ENCODE peak calls at places on chromosomes 6 and 20, in five cellular contexts. R, X, I, L and E are unnamed samples.

GRCh38 chr6:29953706-29954105 is 11.4 kb downstream of the HLA-A start:
- DNase-seq in R (no peak), X (no peak), I (no peak), L (no peak), E (no peak)

GRCh38 chr6:84428300-84428907 is 201.0 kb upstream of the CEP162 start:
- DNase-seq in R (peak), X (peak), I (peak), L (peak), E (peak)

GRCh38 chr6:10686901-10687300 is 7.5 kb downstream of the C6orf52 start:
- DNase-seq in R (no peak), X (no peak), I (no peak), L (no peak), E (no peak)

GRCh38 chr6:2766767-2767314 is 1.6 kb downstream of the WRNIP1 start:
- DNase-seq in R (no peak), X (no peak), I (no peak), L (no peak), E (no peak)

GRCh38 chr6:21423106-21423854 is 170.3 kb upstream of the SOX4 start:
- DNase-seq in R (peak), X (no peak), I (no peak), L (no peak), E (peak)

GRCh38 chr20:33287884-33288283 is 4.9 kb downstream of the BPIFB1 start:
- DNase-seq in R (no peak), X (no peak), I (no peak), L (no peak), E (no peak)

GRCh38 chr6:158002249-158002950 is 20.7 kb downstream of the SYNJ2 start:
- DNase-seq in R (no peak), X (no peak), I (no peak), L (no peak), E (peak)

GRCh38 chr6:42821341-42821668 is 39.5 kb downstream of the BICRAL start:
- DNase-seq in R (no peak), X (no peak), I (no peak), L (no peak), E (no peak)

GRCh38 chr6:154403803-154404202 is 47.2 kb upstream of the IPCEF1 start:
- DNase-seq in R (no peak), X (no peak), I (no peak), L (no peak), E (peak)

GRCh38 chr6:72748759-72749158 is 126.9 kb downstream of the KCNQ5 start:
- DNase-seq in R (no peak), X (peak), I (no peak), L (no peak), E (no peak)

GRCh38 chr20:45415822-45416637 is at the start of gene PIGT:
- DNase-seq in R (peak), X (peak), I (peak), L (peak), E (peak)

GRCh38 chr6:148462203-148462602 is 119.6 kb downstream of the SASH1 start:
- DNase-seq in R (no peak), X (no peak), I (no peak), L (peak), E (no peak)

GRCh38 chr6:38587766-38588362 is 51.9 kb downstream of the BTBD9 start:
- DNase-seq in R (no peak), X (no peak), I (no peak), L (no peak), E (no peak)

GRCh38 chr20:3784863-3785239 is 1.7 kb downstream of the CENPB start:
- DNase-seq in R (no peak), X (no peak), I (no peak), L (no peak), E (no peak)

GRCh38 chr6:13702809-13703302 is 8.8 kb downstream of the RANBP9 start:
- DNase-seq in R (no peak), X (no peak), I (no peak), L (no peak), E (no peak)

GRCh38 chr6:31154436-31154835 is 3.2 kb downstream of the CCHCR1 start:
- DNase-seq in R (no peak), X (no peak), I (no peak), L (no peak), E (no peak)

GRCh38 chr20:50415516-50416268 is 94.5 kb upstream of the PTPN1 start:
- DNase-seq in R (peak), X (peak), I (peak), L (peak), E (peak)

GRCh38 chr6:72620866-72621242 is 1.0 kb upstream of the KCNQ5 start:
- DNase-seq in R (peak), X (no peak), I (no peak), L (no peak), E (no peak)

GRCh38 chr20:60453847-60454246 is 495.6 kb downstream of the CDH26 start:
- DNase-seq in R (peak), X (no peak), I (no peak), L (no peak), E (no peak)

GRCh38 chr6:43246301-43247114 is 3.2 kb downstream of the TTBK1 start:
- DNase-seq in R (peak), X (no peak), I (peak), L (peak), E (peak)

GRCh38 chr6:125558907-125559306 is 190.5 kb upstream of the HEY2 start:
- DNase-seq in R (no peak), X (no peak), I (no peak), L (no peak), E (peak)

GRCh38 chr20:58544891-58545290 is 29.7 kb upstream of the APCDD1L start:
- DNase-seq in R (no peak), X (no peak), I (no peak), L (no peak), E (no peak)

GRCh38 chr6:30213999-30214982 is 1.1 kb upstream of the TRIM26 start:
- DNase-seq in R (peak), X (peak), I (peak), L (peak), E (peak)

GRCh38 chr6:35142578-35142977 is 1.4 kb upstream of the TCP11 start:
- DNase-seq in R (no peak), X (peak), I (no peak), L (no peak), E (no peak)

GRCh38 chr20:44650777-44651493 is 564 bp downstream of the ADA start:
- DNase-seq in R (peak), X (peak), I (no peak), L (peak), E (no peak)

GRCh38 chr20:58472273-58473018 is 42.8 kb downstream of the APCDD1L start:
- DNase-seq in R (no peak), X (no peak), I (no peak), L (no peak), E (no peak)

GRCh38 chr6:39918831-39919230 is 15.4 kb downstream of the MOCS1 start:
- DNase-seq in R (no peak), X (no peak), I (no peak), L (no peak), E (no peak)

GRCh38 chr6:170087946-170088348 is 202.9 kb downstream of the DLL1 start:
- DNase-seq in R (no peak), X (no peak), I (no peak), L (no peak), E (no peak)

GRCh38 chr20:9081423-9081966 is 12.6 kb downstream of the PLCB4 start:
- DNase-seq in R (no peak), X (no peak), I (no peak), L (no peak), E (no peak)

GRCh38 chr6:8905647-8906231 is 470.4 kb upstream of the SLC35B3 start:
- DNase-seq in R (no peak), X (no peak), I (no peak), L (no peak), E (no peak)
- H3K4me2 ChIP-seq in R (no peak), X (no peak), I (no peak), L (no peak), E (no peak)

DNA sequence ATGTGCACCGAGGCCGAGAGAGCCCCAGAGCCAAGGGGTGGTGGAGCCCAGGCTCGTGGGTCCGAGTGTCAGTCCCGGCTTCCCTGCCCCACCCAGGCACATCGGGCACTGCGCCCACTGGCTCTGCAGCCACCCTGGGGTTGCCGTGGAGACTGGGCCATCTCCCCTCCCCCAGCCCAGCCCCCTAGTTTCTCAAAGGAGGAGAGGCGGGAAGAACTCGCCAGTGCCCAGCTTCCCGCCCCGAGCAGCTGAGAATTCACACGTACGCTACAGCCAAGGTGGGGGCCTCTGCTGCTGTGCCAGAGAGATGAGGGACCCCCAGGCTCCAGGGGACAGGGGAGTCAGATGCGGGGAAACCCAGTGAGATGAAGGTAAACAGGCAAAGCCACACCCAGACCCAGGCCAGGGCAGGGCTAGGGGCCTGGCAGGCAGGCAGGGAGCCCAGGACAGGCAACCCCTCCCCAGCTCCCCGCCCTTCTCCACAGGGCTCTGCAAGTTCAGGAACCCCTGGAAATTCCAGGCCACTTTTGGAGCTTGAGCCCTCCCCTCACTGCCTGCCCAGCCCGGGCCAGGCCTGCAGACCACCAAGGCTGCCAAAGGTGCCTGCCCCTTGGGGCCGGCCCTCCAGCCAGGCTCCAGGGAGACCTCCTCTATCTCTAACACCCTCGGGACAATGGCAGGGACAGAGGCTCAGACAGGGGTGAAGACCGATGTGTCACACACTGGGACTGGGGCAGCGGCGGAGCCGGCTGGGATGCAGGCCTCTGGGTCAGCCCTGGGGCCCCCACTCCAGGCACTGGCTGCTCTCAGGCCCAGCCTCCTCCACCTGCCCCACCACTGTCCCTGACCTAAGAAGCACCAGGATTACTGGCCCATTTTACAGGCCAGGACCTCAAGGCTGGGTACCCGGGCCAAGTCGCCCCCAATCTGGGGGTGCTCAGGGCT is 6.0 kb downstream of the LAMA5 start:
- DNase-seq in R (peak), X (peak), I (no peak), L (no peak), E (peak)
- H3K4me2 ChIP-seq in R (peak), X (peak), I (no peak), L (no peak), E (peak)

DNA sequence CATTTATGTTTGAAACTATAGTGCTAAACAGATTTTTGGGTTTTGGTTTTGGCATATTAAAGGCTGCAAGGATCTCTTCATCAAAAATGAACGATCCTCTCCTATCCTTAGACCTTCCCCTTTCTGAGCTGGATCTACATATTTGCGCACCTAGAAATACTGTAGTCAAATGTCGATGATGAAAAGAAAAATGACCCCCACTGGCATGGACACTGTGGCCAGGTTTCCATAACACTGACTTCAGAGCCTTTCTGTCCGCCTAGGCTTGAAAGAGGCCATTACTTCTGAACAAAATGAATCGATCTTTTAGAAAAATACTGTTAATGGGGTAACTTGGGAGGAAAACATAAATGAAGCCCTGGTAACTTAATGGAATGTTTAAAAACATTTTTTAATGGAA is 5.7 kb downstream of the FLRT3 start:
- DNase-seq in R (no peak), X (no peak), I (no peak), L (no peak), E (peak)
- H3K4me2 ChIP-seq in R (no peak), X (no peak), I (no peak), L (no peak), E (peak)

GRCh38 chr20:24305366-24305765 is 164.1 kb upstream of the SYNDIG1 start:
- DNase-seq in R (no peak), X (no peak), I (no peak), L (no peak), E (no peak)

GRCh38 chr20:24297928-24298327 is 171.5 kb upstream of the SYNDIG1 start:
- DNase-seq in R (peak), X (no peak), I (no peak), L (no peak), E (no peak)

DNA sequence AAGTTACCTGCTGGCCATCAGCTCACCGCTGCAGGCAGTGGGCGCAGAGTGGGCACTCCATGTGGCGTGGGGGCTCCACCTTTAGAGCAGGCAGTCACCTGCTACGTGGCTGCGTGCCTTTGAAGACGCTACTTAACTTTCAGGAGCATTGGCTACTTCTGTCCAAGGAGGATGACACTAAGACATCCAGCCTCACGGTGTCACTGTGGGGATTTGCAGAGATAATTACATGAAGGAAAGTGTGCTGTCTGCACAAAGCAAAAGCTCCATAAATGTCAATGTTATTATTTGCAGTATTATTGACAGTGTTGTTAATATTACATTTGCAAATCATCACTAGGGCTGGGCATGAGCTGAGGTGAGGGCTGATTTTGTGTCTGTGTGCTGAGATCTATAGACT is 166.0 kb upstream of the SYNDIG1 start:
- DNase-seq in R (no peak), X (peak), I (no peak), L (no peak), E (peak)
- H3K4me2 ChIP-seq in R (no peak), X (no peak), I (no peak), L (no peak), E (no peak)

DNA sequence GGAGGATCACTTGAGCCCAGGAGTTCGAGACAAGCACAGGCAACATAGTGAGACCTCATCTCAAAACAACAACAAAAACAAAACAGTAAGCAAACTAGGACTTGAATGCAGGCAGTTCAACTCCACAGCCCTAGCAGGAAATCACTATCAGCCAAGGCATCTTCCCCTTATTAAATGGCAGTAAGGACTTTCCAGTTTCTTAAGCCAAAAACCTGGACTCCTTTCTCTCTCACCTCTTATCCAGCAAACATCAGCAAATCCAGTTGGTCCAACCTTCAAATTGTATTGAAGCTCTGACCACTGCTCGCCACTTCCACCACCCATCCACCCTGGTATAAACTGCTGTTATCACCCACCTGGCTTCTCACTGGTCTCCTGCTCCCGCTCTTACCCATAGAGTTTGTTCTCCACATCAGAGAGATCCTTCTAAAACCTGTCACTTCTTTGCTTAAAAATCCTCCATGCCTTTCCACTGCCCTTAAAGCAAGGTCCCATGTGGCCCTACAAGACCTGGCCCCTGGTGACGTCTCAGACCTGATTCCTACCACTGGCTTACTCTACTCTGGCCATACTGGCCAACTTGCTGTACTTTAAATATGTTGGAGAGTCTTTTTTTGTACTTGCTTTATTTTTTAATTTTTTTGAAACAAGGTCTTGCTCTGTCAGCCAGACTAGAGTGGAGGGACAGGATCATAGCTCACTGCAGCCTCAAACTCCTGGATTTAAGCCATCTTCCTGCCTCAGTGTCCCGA is 27.6 kb downstream of the BCL2L1 start:
- DNase-seq in R (no peak), X (no peak), I (no peak), L (no peak), E (no peak)
- H3K4me2 ChIP-seq in R (peak), X (peak), I (peak), L (no peak), E (no peak)

GRCh38 chr20:54140486-54140885 is 33.3 kb downstream of the CYP24A1 start:
- DNase-seq in R (no peak), X (no peak), I (no peak), L (no peak), E (no peak)

GRCh38 chr20:54139188-54139587 is 34.6 kb downstream of the CYP24A1 start:
- DNase-seq in R (no peak), X (no peak), I (no peak), L (no peak), E (no peak)

GRCh38 chr20:54140067-54140466 is 33.7 kb downstream of the CYP24A1 start:
- DNase-seq in R (no peak), X (no peak), I (no peak), L (no peak), E (no peak)

GRCh38 chr20:54138427-54138826 is 35.4 kb downstream of the CYP24A1 start:
- DNase-seq in R (no peak), X (no peak), I (no peak), L (no peak), E (no peak)

DNA sequence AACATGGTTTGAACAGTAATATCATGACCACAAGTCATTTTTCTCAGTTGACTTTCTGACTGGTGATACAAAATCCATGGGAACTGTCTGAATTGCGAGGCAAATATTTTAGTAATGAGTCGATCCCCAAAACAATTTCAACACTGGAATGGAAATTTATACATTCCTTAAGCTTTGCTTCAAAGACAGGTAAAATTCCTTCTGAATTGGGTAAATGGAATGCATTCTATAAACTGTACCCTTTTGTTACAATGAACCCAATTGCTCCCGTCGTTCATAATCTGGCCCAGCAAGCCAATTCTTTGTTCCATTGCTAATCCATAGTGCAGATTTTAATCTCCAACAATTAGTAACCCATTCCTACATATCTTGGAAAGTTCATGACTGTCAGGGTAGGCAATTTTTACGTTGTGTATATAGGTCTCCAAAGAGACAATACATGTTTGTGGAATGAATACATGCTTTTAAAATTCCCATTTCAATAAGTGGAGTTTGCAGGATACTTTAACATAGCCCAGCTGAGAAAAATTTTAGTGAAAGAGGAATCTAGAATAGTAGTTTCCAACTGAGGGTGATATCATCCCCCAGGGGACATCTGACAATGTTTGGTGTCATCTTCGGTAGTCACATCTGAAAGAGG is 32.7 kb downstream of the CYP24A1 start:
- DNase-seq in R (no peak), X (peak), I (peak), L (no peak), E (no peak)
- H3K4me2 ChIP-seq in R (no peak), X (peak), I (no peak), L (no peak), E (no peak)

DNA sequence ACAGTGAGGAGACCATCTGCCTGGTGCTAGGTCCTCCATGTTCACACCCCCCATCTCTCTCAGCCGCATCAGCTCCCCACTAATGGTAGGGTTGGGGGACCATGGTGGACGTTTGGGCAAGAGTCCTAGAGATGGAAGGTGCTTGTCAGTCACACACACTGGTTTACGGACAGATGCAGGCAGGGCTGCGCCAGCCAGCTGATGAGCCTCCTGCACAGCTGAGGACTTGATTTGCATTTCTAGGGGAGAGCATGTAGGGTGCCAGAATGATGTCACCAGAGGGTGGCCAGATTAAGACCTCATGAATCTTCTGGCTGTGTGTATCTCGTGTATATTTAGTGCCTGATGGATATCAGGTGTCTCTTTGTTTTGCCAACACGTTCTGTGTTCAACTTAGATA is 28.6 kb downstream of the CST8 start:
- DNase-seq in R (no peak), X (no peak), I (no peak), L (no peak), E (no peak)
- H3K4me2 ChIP-seq in R (no peak), X (no peak), I (peak), L (no peak), E (no peak)